ENCODE peak calls at places on chromosomes 12 and 14, in nine cellular contexts. One of them, this sample, is unnamed.

GRCh38 chr14:28949503-28949902 is 182.9 kb downstream of the FOXG1 start:
- DNase-seq in stimulated activated CD4-positive, alpha-beta T cell treated with anti-CD3 and anti-CD28 coated beads, Interleukin-1b, Interleukin-23, amount 100 ng/mL, for 4 hours: no peak
- DNase-seq in amygdala: no peak
- DNase-seq in AG20443: no peak
- DNase-seq in GM13976: no peak
- DNase-seq in NCI-H1105: no peak
- DNase-seq in astrocyte: no peak
- DNase-seq in occipital lobe: no peak
- DNase-seq in NAMALWA: no peak
- DNase-seq in this sample: no peak

GRCh38 chr12:130280226-130280625 is 57.5 kb upstream of the PIWIL1 start:
- DNase-seq in AG20443: peak
- DNase-seq in NAMALWA: no peak
- DNase-seq in astrocyte: no peak
- DNase-seq in amygdala: peak
- DNase-seq in GM13976: no peak
- DNase-seq in NCI-H1105: no peak
- DNase-seq in stimulated activated CD4-positive, alpha-beta T cell treated with anti-CD3 and anti-CD28 coated beads, Interleukin-1b, Interleukin-23, amount 100 ng/mL, for 4 hours: no peak
- DNase-seq in occipital lobe: no peak
- DNase-seq in this sample: no peak

GRCh38 chr12:108647199-108647935 is 13.7 kb upstream of the SELPLG start:
- DNase-seq in NAMALWA: peak
- DNase-seq in astrocyte: no peak
- DNase-seq in NCI-H1105: no peak
- DNase-seq in GM13976: no peak
- DNase-seq in occipital lobe: no peak
- DNase-seq in amygdala: no peak
- DNase-seq in AG20443: no peak
- DNase-seq in stimulated activated CD4-positive, alpha-beta T cell treated with anti-CD3 and anti-CD28 coated beads, Interleukin-1b, Interleukin-23, amount 100 ng/mL, for 4 hours: no peak
- DNase-seq in this sample: no peak

GRCh38 chr14:94536836-94537235 is 24.4 kb upstream of the SERPINA4 start:
- DNase-seq in astrocyte: no peak
- DNase-seq in NAMALWA: peak
- DNase-seq in occipital lobe: no peak
- DNase-seq in stimulated activated CD4-positive, alpha-beta T cell treated with anti-CD3 and anti-CD28 coated beads, Interleukin-1b, Interleukin-23, amount 100 ng/mL, for 4 hours: no peak
- DNase-seq in GM13976: no peak
- DNase-seq in AG20443: no peak
- DNase-seq in NCI-H1105: no peak
- DNase-seq in amygdala: no peak
- DNase-seq in this sample: no peak

GRCh38 chr12:112967306-112967705 is 11.0 kb upstream of the OAS2 start:
- DNase-seq in NAMALWA: no peak
- DNase-seq in amygdala: no peak
- DNase-seq in NCI-H1105: no peak
- DNase-seq in GM13976: peak
- DNase-seq in astrocyte: no peak
- DNase-seq in occipital lobe: no peak
- DNase-seq in AG20443: peak
- DNase-seq in stimulated activated CD4-positive, alpha-beta T cell treated with anti-CD3 and anti-CD28 coated beads, Interleukin-1b, Interleukin-23, amount 100 ng/mL, for 4 hours: no peak
- DNase-seq in this sample: peak

GRCh38 chr14:63204407-63205280 is at the start of gene RHOJ:
- DNase-seq in AG20443: peak
- DNase-seq in stimulated activated CD4-positive, alpha-beta T cell treated with anti-CD3 and anti-CD28 coated beads, Interleukin-1b, Interleukin-23, amount 100 ng/mL, for 4 hours: no peak
- DNase-seq in NCI-H1105: no peak
- DNase-seq in amygdala: peak
- DNase-seq in NAMALWA: no peak
- DNase-seq in GM13976: no peak
- DNase-seq in astrocyte: peak
- DNase-seq in occipital lobe: no peak
- DNase-seq in this sample: no peak

GRCh38 chr12:53578783-53579182 is 47.4 kb downstream of the ATF7 start:
- DNase-seq in NCI-H1105: no peak
- DNase-seq in stimulated activated CD4-positive, alpha-beta T cell treated with anti-CD3 and anti-CD28 coated beads, Interleukin-1b, Interleukin-23, amount 100 ng/mL, for 4 hours: no peak
- DNase-seq in AG20443: no peak
- DNase-seq in GM13976: no peak
- DNase-seq in NAMALWA: no peak
- DNase-seq in occipital lobe: no peak
- DNase-seq in astrocyte: no peak
- DNase-seq in amygdala: no peak
- DNase-seq in this sample: no peak

GRCh38 chr12:96104566-96104965 is 69.2 kb upstream of the LTA4H start:
- DNase-seq in stimulated activated CD4-positive, alpha-beta T cell treated with anti-CD3 and anti-CD28 coated beads, Interleukin-1b, Interleukin-23, amount 100 ng/mL, for 4 hours: no peak
- DNase-seq in amygdala: no peak
- DNase-seq in occipital lobe: no peak
- DNase-seq in NCI-H1105: no peak
- DNase-seq in astrocyte: no peak
- DNase-seq in NAMALWA: no peak
- DNase-seq in AG20443: no peak
- DNase-seq in GM13976: no peak
- DNase-seq in this sample: peak

GRCh38 chr14:78805586-78805985 is 635.4 kb downstream of the NRXN3 start:
- DNase-seq in NAMALWA: no peak
- DNase-seq in stimulated activated CD4-positive, alpha-beta T cell treated with anti-CD3 and anti-CD28 coated beads, Interleukin-1b, Interleukin-23, amount 100 ng/mL, for 4 hours: no peak
- DNase-seq in astrocyte: no peak
- DNase-seq in amygdala: no peak
- DNase-seq in GM13976: no peak
- DNase-seq in AG20443: no peak
- DNase-seq in NCI-H1105: no peak
- DNase-seq in occipital lobe: no peak
- DNase-seq in this sample: no peak

GRCh38 chr14:101121399-101122113 is 218.0 kb upstream of the RTL1 start:
- DNase-seq in NCI-H1105: no peak
- DNase-seq in GM13976: no peak
- DNase-seq in amygdala: no peak
- DNase-seq in NAMALWA: no peak
- DNase-seq in astrocyte: no peak
- DNase-seq in occipital lobe: no peak
- DNase-seq in AG20443: no peak
- DNase-seq in stimulated activated CD4-positive, alpha-beta T cell treated with anti-CD3 and anti-CD28 coated beads, Interleukin-1b, Interleukin-23, amount 100 ng/mL, for 4 hours: no peak
- DNase-seq in this sample: no peak